ENCODE peak calls at places on chromosomes 13 and 19, in eight cellular contexts. One of them, this sample, is unnamed.

GRCh38 chr19:19461671-19462622 is 53.4 kb downstream of the TSSK6 start:
- DNase-seq in RWPE2: no peak
- DNase-seq in right lobe of liver: peak
- DNase-seq in body of pancreas: peak
- DNase-seq in dorsolateral prefrontal cortex: peak
- DNase-seq in K562: peak
- DNase-seq in A549: no peak
- DNase-seq in mesendoderm: peak
- DNase-seq in this sample: no peak

GRCh38 chr13:87274209-87274819 is 396.9 kb upstream of the SLITRK5 start:
- DNase-seq in mesendoderm: peak
- DNase-seq in A549: peak
- DNase-seq in RWPE2: no peak
- DNase-seq in right lobe of liver: no peak
- DNase-seq in body of pancreas: peak
- DNase-seq in K562: peak
- DNase-seq in dorsolateral prefrontal cortex: peak
- DNase-seq in this sample: peak

GRCh38 chr19:31676271-31677004 is 327.2 kb upstream of the TSHZ3 start:
- DNase-seq in right lobe of liver: no peak
- DNase-seq in mesendoderm: peak
- DNase-seq in A549: peak
- DNase-seq in RWPE2: no peak
- DNase-seq in dorsolateral prefrontal cortex: no peak
- DNase-seq in K562: peak
- DNase-seq in body of pancreas: no peak
- DNase-seq in this sample: no peak

GRCh38 chr13:74325106-74325505 is 190.9 kb upstream of the KLF12 start:
- DNase-seq in dorsolateral prefrontal cortex: peak
- DNase-seq in right lobe of liver: no peak
- DNase-seq in body of pancreas: no peak
- DNase-seq in RWPE2: no peak
- DNase-seq in A549: peak
- DNase-seq in K562: no peak
- DNase-seq in mesendoderm: no peak
- DNase-seq in this sample: no peak

GRCh38 chr19:16324064-16324383 is 602 bp upstream of the KLF2 start:
- DNase-seq in RWPE2: no peak
- DNase-seq in right lobe of liver: no peak
- DNase-seq in dorsolateral prefrontal cortex: no peak
- DNase-seq in body of pancreas: no peak
- DNase-seq in K562: no peak
- DNase-seq in A549: no peak
- DNase-seq in mesendoderm: no peak
- DNase-seq in this sample: no peak

GRCh38 chr19:38044267-38045111 is 137.5 kb downstream of the SIPA1L3 start:
- DNase-seq in RWPE2: no peak
- DNase-seq in right lobe of liver: no peak
- DNase-seq in dorsolateral prefrontal cortex: no peak
- DNase-seq in K562: no peak
- DNase-seq in mesendoderm: peak
- DNase-seq in A549: peak
- DNase-seq in body of pancreas: no peak
- DNase-seq in this sample: no peak

GRCh38 chr13:102729560-102730275 is 34.9 kb upstream of the METTL21C start:
- DNase-seq in RWPE2: no peak
- DNase-seq in dorsolateral prefrontal cortex: no peak
- DNase-seq in body of pancreas: no peak
- DNase-seq in mesendoderm: no peak
- DNase-seq in right lobe of liver: no peak
- DNase-seq in K562: no peak
- DNase-seq in A549: peak
- DNase-seq in this sample: peak

GRCh38 chr19:8445488-8446001 is 770 bp downstream of the HNRNPM start:
- DNase-seq in right lobe of liver: peak
- DNase-seq in dorsolateral prefrontal cortex: no peak
- DNase-seq in RWPE2: no peak
- DNase-seq in body of pancreas: peak
- DNase-seq in K562: peak
- DNase-seq in A549: no peak
- DNase-seq in mesendoderm: peak
- DNase-seq in this sample: no peak

GRCh38 chr13:60448907-60449510 is 52.0 kb downstream of the TDRD3 start:
- DNase-seq in right lobe of liver: no peak
- DNase-seq in dorsolateral prefrontal cortex: no peak
- DNase-seq in K562: peak
- DNase-seq in body of pancreas: no peak
- DNase-seq in A549: peak
- DNase-seq in RWPE2: no peak
- DNase-seq in mesendoderm: peak
- DNase-seq in this sample: peak

GRCh38 chr13:106349080-106349841 is 186.2 kb downstream of the EFNB2 start:
- DNase-seq in body of pancreas: no peak
- DNase-seq in right lobe of liver: no peak
- DNase-seq in K562: no peak
- DNase-seq in RWPE2: peak
- DNase-seq in mesendoderm: peak
- DNase-seq in dorsolateral prefrontal cortex: peak
- DNase-seq in A549: no peak
- DNase-seq in this sample: peak

GRCh38 chr13:31267126-31267784 is 67.5 kb downstream of the B3GLCT start:
- DNase-seq in A549: no peak
- DNase-seq in right lobe of liver: no peak
- DNase-seq in mesendoderm: no peak
- DNase-seq in K562: no peak
- DNase-seq in body of pancreas: no peak
- DNase-seq in dorsolateral prefrontal cortex: no peak
- DNase-seq in RWPE2: no peak
- DNase-seq in this sample: peak

GRCh38 chr19:13149628-13150186 is 468 bp downstream of the STX10 start:
- DNase-seq in A549: peak
- DNase-seq in K562: no peak
- DNase-seq in right lobe of liver: peak
- DNase-seq in dorsolateral prefrontal cortex: peak
- DNase-seq in RWPE2: no peak
- DNase-seq in mesendoderm: no peak
- DNase-seq in body of pancreas: peak
- DNase-seq in this sample: no peak

GRCh38 chr19:33509774-33510173 is 11.8 kb downstream of the PEPD start:
- DNase-seq in dorsolateral prefrontal cortex: no peak
- DNase-seq in RWPE2: no peak
- DNase-seq in K562: no peak
- DNase-seq in right lobe of liver: no peak
- DNase-seq in body of pancreas: no peak
- DNase-seq in A549: no peak
- DNase-seq in mesendoderm: no peak
- DNase-seq in this sample: no peak

GRCh38 chr19:19410553-19411550 is 5.4 kb downstream of the GATAD2A start:
- DNase-seq in K562: no peak
- DNase-seq in right lobe of liver: no peak
- DNase-seq in dorsolateral prefrontal cortex: no peak
- DNase-seq in body of pancreas: no peak
- DNase-seq in RWPE2: no peak
- DNase-seq in A549: no peak
- DNase-seq in mesendoderm: peak
- DNase-seq in this sample: no peak

GRCh38 chr19:49559928-49560327 is 20.4 kb downstream of the NOSIP start:
- DNase-seq in RWPE2: no peak
- DNase-seq in A549: no peak
- DNase-seq in mesendoderm: no peak
- DNase-seq in body of pancreas: no peak
- DNase-seq in dorsolateral prefrontal cortex: no peak
- DNase-seq in right lobe of liver: no peak
- DNase-seq in K562: no peak
- DNase-seq in this sample: no peak

DNA sequence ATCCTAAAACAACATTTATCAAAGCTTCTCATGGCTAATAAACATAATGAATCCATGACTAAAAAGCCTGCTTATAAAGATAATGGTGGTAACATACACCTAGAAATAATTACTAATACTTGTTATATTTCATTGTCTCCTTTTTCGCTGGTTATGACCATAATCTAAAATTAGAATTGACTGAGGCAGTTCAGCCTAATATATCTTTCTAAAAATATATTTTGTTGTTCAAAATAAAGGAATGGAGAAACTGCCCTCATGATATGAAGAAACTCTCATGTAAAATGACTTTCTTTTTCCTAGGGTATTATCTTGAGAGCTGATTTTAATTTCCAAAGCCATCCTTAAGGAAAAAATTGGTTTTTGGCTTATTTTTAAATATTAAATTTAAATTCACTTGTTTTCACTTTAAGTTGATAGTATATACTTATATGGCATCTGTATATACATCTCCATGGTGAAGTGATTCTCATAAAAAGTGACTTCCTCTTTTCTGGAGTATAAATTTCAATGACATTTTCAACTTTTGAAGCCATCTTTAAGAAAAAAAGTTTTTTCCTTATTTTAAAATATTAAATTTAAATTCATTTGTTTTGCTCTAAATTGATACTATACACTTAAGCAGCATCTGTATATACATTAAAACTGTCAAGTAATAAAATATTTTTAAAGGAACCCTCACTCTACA is 204.6 kb downstream of the VWA8 start:
- DNase-seq in dorsolateral prefrontal cortex: no peak
- DNase-seq in mesendoderm: no peak
- DNase-seq in body of pancreas: no peak
- DNase-seq in K562: no peak
- DNase-seq in right lobe of liver: no peak
- DNase-seq in A549: no peak
- DNase-seq in RWPE2: no peak
- DNase-seq in this sample: no peak
- H3K27ac ChIP-seq in dorsolateral prefrontal cortex: no peak
- H3K27ac ChIP-seq in mesendoderm: no peak
- H3K27ac ChIP-seq in body of pancreas: no peak
- H3K27ac ChIP-seq in K562: no peak
- H3K27ac ChIP-seq in right lobe of liver: no peak
- H3K27ac ChIP-seq in A549: no peak
- H3K27ac ChIP-seq in RWPE2: no peak
- H3K27ac ChIP-seq in this sample: no peak

GRCh38 chr19:23384166-23384565 is 11.1 kb downstream of the ZNF91 start:
- DNase-seq in A549: no peak
- DNase-seq in RWPE2: no peak
- DNase-seq in body of pancreas: no peak
- DNase-seq in dorsolateral prefrontal cortex: no peak
- DNase-seq in mesendoderm: no peak
- DNase-seq in K562: no peak
- DNase-seq in right lobe of liver: no peak
- DNase-seq in this sample: no peak

GRCh38 chr19:23377276-23377675 is 18.0 kb downstream of the ZNF91 start:
- DNase-seq in mesendoderm: no peak
- DNase-seq in dorsolateral prefrontal cortex: no peak
- DNase-seq in body of pancreas: no peak
- DNase-seq in RWPE2: no peak
- DNase-seq in A549: no peak
- DNase-seq in right lobe of liver: no peak
- DNase-seq in K562: no peak
- DNase-seq in this sample: no peak

GRCh38 chr19:23382955-23383354 is 12.3 kb downstream of the ZNF91 start:
- DNase-seq in mesendoderm: no peak
- DNase-seq in dorsolateral prefrontal cortex: no peak
- DNase-seq in right lobe of liver: no peak
- DNase-seq in A549: no peak
- DNase-seq in K562: no peak
- DNase-seq in body of pancreas: no peak
- DNase-seq in RWPE2: no peak
- DNase-seq in this sample: no peak

GRCh38 chr19:23381114-23381513 is 14.2 kb downstream of the ZNF91 start:
- DNase-seq in right lobe of liver: no peak
- DNase-seq in A549: no peak
- DNase-seq in dorsolateral prefrontal cortex: no peak
- DNase-seq in K562: no peak
- DNase-seq in mesendoderm: no peak
- DNase-seq in body of pancreas: no peak
- DNase-seq in RWPE2: no peak
- DNase-seq in this sample: no peak

GRCh38 chr19:23378948-23379347 is 16.3 kb downstream of the ZNF91 start:
- DNase-seq in dorsolateral prefrontal cortex: no peak
- DNase-seq in body of pancreas: no peak
- DNase-seq in A549: no peak
- DNase-seq in right lobe of liver: no peak
- DNase-seq in K562: no peak
- DNase-seq in mesendoderm: no peak
- DNase-seq in RWPE2: no peak
- DNase-seq in this sample: no peak
- H3K27ac ChIP-seq in dorsolateral prefrontal cortex: no peak
- H3K27ac ChIP-seq in body of pancreas: no peak
- H3K27ac ChIP-seq in A549: no peak
- H3K27ac ChIP-seq in right lobe of liver: no peak
- H3K27ac ChIP-seq in K562: no peak
- H3K27ac ChIP-seq in mesendoderm: no peak
- H3K27ac ChIP-seq in RWPE2: no peak
- H3K27ac ChIP-seq in this sample: no peak

GRCh38 chr13:110317496-110318195 is 10.6 kb downstream of the COL4A2 start:
- DNase-seq in RWPE2: no peak
- DNase-seq in dorsolateral prefrontal cortex: no peak
- DNase-seq in right lobe of liver: no peak
- DNase-seq in K562: no peak
- DNase-seq in mesendoderm: no peak
- DNase-seq in body of pancreas: no peak
- DNase-seq in A549: no peak
- DNase-seq in this sample: no peak

GRCh38 chr13:110320645-110321044 is 13.6 kb downstream of the COL4A2 start:
- DNase-seq in mesendoderm: no peak
- DNase-seq in body of pancreas: no peak
- DNase-seq in dorsolateral prefrontal cortex: no peak
- DNase-seq in RWPE2: no peak
- DNase-seq in A549: no peak
- DNase-seq in right lobe of liver: no peak
- DNase-seq in K562: no peak
- DNase-seq in this sample: no peak

GRCh38 chr13:110319774-110320509 is 12.9 kb downstream of the COL4A2 start:
- DNase-seq in body of pancreas: peak
- DNase-seq in A549: peak
- DNase-seq in dorsolateral prefrontal cortex: no peak
- DNase-seq in mesendoderm: peak
- DNase-seq in RWPE2: no peak
- DNase-seq in K562: no peak
- DNase-seq in right lobe of liver: no peak
- DNase-seq in this sample: no peak

GRCh38 chr13:110319397-110319773 is 12.3 kb downstream of the COL4A2 start:
- DNase-seq in K562: no peak
- DNase-seq in body of pancreas: no peak
- DNase-seq in RWPE2: no peak
- DNase-seq in dorsolateral prefrontal cortex: no peak
- DNase-seq in A549: no peak
- DNase-seq in right lobe of liver: no peak
- DNase-seq in mesendoderm: no peak
- DNase-seq in this sample: no peak

GRCh38 chr13:110318920-110319319 is 11.8 kb downstream of the COL4A2 start:
- DNase-seq in K562: no peak
- DNase-seq in body of pancreas: no peak
- DNase-seq in RWPE2: no peak
- DNase-seq in right lobe of liver: no peak
- DNase-seq in dorsolateral prefrontal cortex: no peak
- DNase-seq in A549: no peak
- DNase-seq in mesendoderm: no peak
- DNase-seq in this sample: no peak
- H3K27ac ChIP-seq in K562: no peak
- H3K27ac ChIP-seq in body of pancreas: peak
- H3K27ac ChIP-seq in RWPE2: peak
- H3K27ac ChIP-seq in right lobe of liver: no peak
- H3K27ac ChIP-seq in dorsolateral prefrontal cortex: no peak
- H3K27ac ChIP-seq in A549: peak
- H3K27ac ChIP-seq in mesendoderm: no peak
- H3K27ac ChIP-seq in this sample: peak

GRCh38 chr19:55459950-55460657 is 1.3 kb downstream of the ISOC2 start:
- DNase-seq in right lobe of liver: no peak
- DNase-seq in body of pancreas: no peak
- DNase-seq in mesendoderm: no peak
- DNase-seq in RWPE2: no peak
- DNase-seq in K562: no peak
- DNase-seq in A549: no peak
- DNase-seq in dorsolateral prefrontal cortex: no peak
- DNase-seq in this sample: no peak
- H3K27ac ChIP-seq in right lobe of liver: peak
- H3K27ac ChIP-seq in body of pancreas: peak
- H3K27ac ChIP-seq in mesendoderm: no peak
- H3K27ac ChIP-seq in RWPE2: peak
- H3K27ac ChIP-seq in K562: peak
- H3K27ac ChIP-seq in A549: no peak
- H3K27ac ChIP-seq in dorsolateral prefrontal cortex: peak
- H3K27ac ChIP-seq in this sample: no peak